ENCODE peak calls at places on chromosomes 2 and 18, in five cellular contexts. B is GM06990, I is cardiac fibroblast, C is astrocyte of the cerebellum, G is A549. H is an unnamed sample.

GRCh38 chr18:65704051-65704450 is 46.8 kb upstream of the CDH7 start:
- DNase-seq in B (no peak), I (no peak), C (no peak), G (no peak), H (no peak)

GRCh38 chr2:28678944-28679343 is 72.7 kb upstream of the PPP1CB start:
- DNase-seq in B (peak), I (no peak), C (no peak), G (no peak), H (no peak)

GRCh38 chr18:48613589-48613988 is 74.8 kb downstream of the CTIF start:
- DNase-seq in B (no peak), I (no peak), C (no peak), G (no peak), H (no peak)

GRCh38 chr18:22846697-22847096 is 86.4 kb upstream of the RBBP8 start:
- DNase-seq in B (no peak), I (no peak), C (no peak), G (no peak), H (no peak)

GRCh38 chr2:240500561-240501423 is 57.0 kb downstream of the ANKMY1 start:
- DNase-seq in B (no peak), I (no peak), C (no peak), G (no peak), H (no peak)

GRCh38 chr18:34212511-34212910 is 12.2 kb downstream of the NOL4 start:
- DNase-seq in B (no peak), I (no peak), C (no peak), G (no peak), H (no peak)

GRCh38 chr2:190947711-190948251 is 66.2 kb downstream of the STAT1 start:
- DNase-seq in B (peak), I (peak), C (peak), G (peak), H (no peak)

GRCh38 chr2:119066272-119066804 is 92.2 kb downstream of the C1QL2 start:
- DNase-seq in B (no peak), I (no peak), C (no peak), G (no peak), H (no peak)

GRCh38 chr2:230925443-230925878 is 419 bp upstream of the GPR55 start:
- DNase-seq in B (peak), I (no peak), C (no peak), G (no peak), H (peak)

GRCh38 chr2:192278701-192279100 is 84.0 kb upstream of the TMEFF2 start:
- DNase-seq in B (no peak), I (no peak), C (no peak), G (no peak), H (no peak)

GRCh38 chr2:118148133-118148532 is 59.9 kb downstream of the INSIG2 start:
- DNase-seq in B (no peak), I (no peak), C (no peak), G (no peak), H (no peak)

GRCh38 chr2:43609304-43609883 is 13.6 kb upstream of the THADA start:
- DNase-seq in B (no peak), I (peak), C (peak), G (peak), H (no peak)

GRCh38 chr2:167381349-167381748 is 493.1 kb downstream of the XIRP2 start:
- DNase-seq in B (no peak), I (no peak), C (no peak), G (no peak), H (no peak)

GRCh38 chr2:108825254-108825653 is 38.7 kb downstream of the CCDC138 start:
- DNase-seq in B (no peak), I (peak), C (no peak), G (no peak), H (no peak)

GRCh38 chr18:76518073-76518472 is 23.0 kb upstream of the ZNF516 start:
- DNase-seq in B (no peak), I (peak), C (no peak), G (no peak), H (no peak)

GRCh38 chr18:59220164-59220783 is 316 bp downstream of the GRP start:
- DNase-seq in B (no peak), I (no peak), C (no peak), G (no peak), H (no peak)

GRCh38 chr18:45638544-45638943 is 23.3 kb downstream of the SLC14A2 start:
- DNase-seq in B (no peak), I (no peak), C (no peak), G (no peak), H (no peak)

GRCh38 chr18:57859314-57859713 is 56.2 kb upstream of the ATP8B1 start:
- DNase-seq in B (no peak), I (peak), C (no peak), G (peak), H (no peak)

GRCh38 chr18:8752329-8752728 is 47.0 kb downstream of the MTCL1 start:
- DNase-seq in B (no peak), I (peak), C (no peak), G (no peak), H (no peak)

GRCh38 chr18:64645753-64646152 is 496.9 kb upstream of the LINC00305 start:
- DNase-seq in B (no peak), I (no peak), C (no peak), G (no peak), H (no peak)

GRCh38 chr2:118842687-118843491 is 4.6 kb downstream of the EN1 start:
- DNase-seq in B (no peak), I (no peak), C (no peak), G (no peak), H (no peak)

GRCh38 chr2:41933585-41934322 is 114.1 kb upstream of the PKDCC start:
- DNase-seq in B (no peak), I (peak), C (peak), G (peak), H (no peak)

GRCh38 chr2:233807215-233807865 is 29.2 kb downstream of the MROH2A start:
- DNase-seq in B (no peak), I (no peak), C (no peak), G (no peak), H (no peak)

GRCh38 chr18:78659748-78660147 is 319.9 kb upstream of the SALL3 start:
- DNase-seq in B (no peak), I (no peak), C (no peak), G (no peak), H (no peak)

GRCh38 chr2:235608200-235608591 is 114.4 kb downstream of the AGAP1 start:
- DNase-seq in B (no peak), I (no peak), C (no peak), G (no peak), H (no peak)

GRCh38 chr2:25697559-25698341 is 24.4 kb upstream of the DTNB start:
- DNase-seq in B (no peak), I (peak), C (no peak), G (no peak), H (no peak)

GRCh38 chr2:64780041-64780440 is 126.3 kb upstream of the SERTAD2 start:
- DNase-seq in B (no peak), I (no peak), C (no peak), G (no peak), H (no peak)

GRCh38 chr2:240024766-240025165 is 376 bp downstream of the NDUFA10 start:
- DNase-seq in B (no peak), I (peak), C (no peak), G (peak), H (no peak)

GRCh38 chr2:129354662-129355061 is 624.8 kb upstream of the RAB6C start:
- DNase-seq in B (no peak), I (no peak), C (no peak), G (no peak), H (no peak)

GRCh38 chr2:145043399-145043834 is 523.5 kb upstream of the ZEB2 start:
- DNase-seq in B (no peak), I (no peak), C (no peak), G (no peak), H (no peak)
- TF ChIP-seq CTCF in B (no peak), I (no peak), C (no peak), G (peak), H (no peak)

GRCh38 chr18:26813043-26813442 is 52.5 kb downstream of the AQP4 start:
- DNase-seq in B (peak), I (peak), C (peak), G (peak), H (no peak)
- TF ChIP-seq CTCF in B (peak), I (no peak), C (peak), G (peak), H (no peak)

GRCh38 chr2:180847073-180847472 is 133.3 kb upstream of the UBE2E3 start:
- DNase-seq in B (no peak), I (no peak), C (no peak), G (no peak), H (no peak)
- TF ChIP-seq CTCF in B (no peak), I (peak), C (no peak), G (no peak), H (no peak)

GRCh38 chr18:14979875-14980274 is 231.9 kb downstream of the ANKRD30B start:
- DNase-seq in B (no peak), I (no peak), C (no peak), G (no peak), H (no peak)

GRCh38 chr18:14978191-14978590 is 230.2 kb downstream of the ANKRD30B start:
- DNase-seq in B (no peak), I (no peak), C (no peak), G (no peak), H (no peak)

GRCh38 chr18:14976736-14977430 is 228.9 kb downstream of the ANKRD30B start:
- DNase-seq in B (no peak), I (no peak), C (peak), G (no peak), H (no peak)

GRCh38 chr18:14975431-14975830 is 227.5 kb downstream of the ANKRD30B start:
- DNase-seq in B (no peak), I (no peak), C (no peak), G (no peak), H (no peak)

GRCh38 chr18:14978962-14979535 is 231.1 kb downstream of the ANKRD30B start:
- DNase-seq in B (no peak), I (no peak), C (no peak), G (no peak), H (no peak)
- TF ChIP-seq CTCF in B (peak), I (peak), C (peak), G (no peak), H (no peak)

GRCh38 chr2:189338119-189338518 is 103.2 kb upstream of the WDR75 start:
- DNase-seq in B (no peak), I (no peak), C (no peak), G (no peak), H (no peak)
- TF ChIP-seq CTCF in B (no peak), I (no peak), C (no peak), G (no peak), H (no peak)

GRCh38 chr2:95323347-95324155 is 26.4 kb downstream of the KCNIP3 start:
- DNase-seq in B (no peak), I (peak), C (no peak), G (peak), H (no peak)
- TF ChIP-seq CTCF in B (peak), I (peak), C (peak), G (peak), H (no peak)

DNA sequence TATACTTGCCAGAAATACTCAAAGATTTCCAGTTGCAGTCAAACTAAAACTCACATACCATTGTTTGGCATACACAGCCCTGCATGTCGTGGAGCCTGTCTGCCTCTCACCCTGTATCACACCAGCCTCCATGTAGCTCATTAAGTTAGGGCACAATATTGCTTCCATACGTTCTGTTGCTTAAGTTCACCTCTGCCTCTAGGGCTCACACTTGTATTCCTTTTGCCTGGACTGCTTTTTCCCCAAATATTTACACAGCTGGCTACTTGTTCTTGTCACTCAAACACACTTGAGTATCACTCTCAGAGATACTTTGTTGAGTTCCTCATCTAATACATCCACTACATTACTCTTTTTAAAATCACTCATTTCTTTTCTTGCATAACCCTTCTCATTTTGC is 83.1 kb downstream of the PTH2R start:
- DNase-seq in B (no peak), I (no peak), C (no peak), G (no peak), H (no peak)
- TF ChIP-seq CTCF in B (no peak), I (no peak), C (no peak), G (no peak), H (no peak)

GRCh38 chr2:212554233-212554632 is 15.6 kb upstream of the ERBB4 start:
- DNase-seq in B (no peak), I (no peak), C (no peak), G (no peak), H (no peak)
- TF ChIP-seq CTCF in B (no peak), I (no peak), C (no peak), G (no peak), H (no peak)

DNA sequence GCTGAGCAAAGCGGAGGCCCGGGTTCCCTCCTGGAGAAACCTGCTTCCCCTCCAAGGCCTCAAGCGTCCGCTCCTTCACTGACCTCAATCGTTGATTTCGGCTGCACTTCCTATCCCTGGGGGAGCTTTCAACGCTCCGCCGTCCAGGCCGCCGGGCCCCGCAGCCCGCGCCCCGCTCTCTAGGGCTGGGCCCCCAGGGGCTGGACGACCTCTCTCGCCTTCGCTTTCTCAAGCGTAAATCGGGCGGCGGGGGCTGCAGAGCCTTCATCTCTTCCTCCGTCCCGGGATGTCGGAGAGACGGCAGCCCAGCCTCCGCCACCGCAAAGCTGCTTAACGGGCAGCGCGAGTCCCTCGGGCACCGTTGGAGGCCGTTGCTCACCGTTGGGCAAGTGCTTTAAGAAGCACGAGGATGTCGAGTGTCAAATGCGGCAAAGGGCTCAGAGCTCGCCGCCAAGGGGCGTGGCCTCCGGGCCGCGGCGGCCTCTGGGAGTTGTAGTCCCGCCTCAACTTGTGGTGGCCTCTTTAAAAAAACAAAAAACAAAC is 8.5 kb downstream of the HES6 start:
- DNase-seq in B (peak), I (peak), C (no peak), G (no peak), H (peak)
- TF ChIP-seq CTCF in B (no peak), I (no peak), C (no peak), G (no peak), H (no peak)

GRCh38 chr2:163734911-163735691 is 707 bp downstream of the FIGN start:
- DNase-seq in B (no peak), I (no peak), C (no peak), G (no peak), H (no peak)

GRCh38 chr2:163737169-163737439 is 1.3 kb upstream of the FIGN start:
- DNase-seq in B (no peak), I (no peak), C (no peak), G (no peak), H (no peak)

GRCh38 chr2:163737563-163737962 is 1.8 kb upstream of the FIGN start:
- DNase-seq in B (no peak), I (no peak), C (no peak), G (no peak), H (no peak)

GRCh38 chr2:163735692-163736432 is at the start of gene FIGN:
- DNase-seq in B (no peak), I (peak), C (peak), G (peak), H (no peak)

DNA sequence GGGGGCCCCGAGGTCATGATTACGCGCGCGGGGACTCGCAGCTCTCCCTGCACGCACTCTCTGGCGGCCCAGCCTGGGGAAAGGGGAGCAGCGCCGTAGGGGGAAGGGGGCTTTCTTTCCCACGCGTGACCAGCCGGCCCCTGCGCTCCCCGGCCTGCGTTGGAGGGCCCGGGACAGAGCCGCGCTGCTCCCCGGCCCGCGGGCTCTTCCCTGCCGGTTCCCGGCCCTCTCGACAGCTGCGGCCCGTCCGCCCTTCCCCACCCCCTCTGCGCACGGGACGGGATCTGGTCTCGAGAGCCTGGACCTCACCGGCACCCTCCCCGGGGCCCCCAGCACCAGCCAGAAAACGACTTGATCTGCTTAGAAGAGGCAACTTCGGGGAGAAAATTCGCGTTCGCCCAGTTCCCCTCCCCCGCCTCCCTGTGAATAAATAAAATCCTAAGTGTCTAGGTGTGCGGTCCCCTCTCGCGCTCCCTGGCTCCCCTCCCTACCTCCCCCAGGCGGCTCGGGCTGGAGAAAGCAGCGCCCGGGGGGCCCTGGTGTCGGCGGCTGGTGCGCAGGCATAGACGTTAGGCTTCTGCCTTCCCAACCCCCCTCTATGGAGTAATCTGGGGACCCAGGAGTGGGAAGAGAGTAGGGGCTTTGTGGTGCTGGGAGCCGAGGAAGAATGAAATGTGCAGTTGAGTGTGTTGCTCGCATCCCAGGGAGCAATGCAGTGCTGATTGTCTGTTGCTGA is 793 bp upstream of the FIGN start:
- DNase-seq in B (no peak), I (peak), C (no peak), G (peak), H (no peak)
- TF ChIP-seq CTCF in B (no peak), I (peak), C (peak), G (no peak), H (no peak)